ENCODE peak calls at places on chromosomes 13 and 19, in seven cellular contexts. J, H, B, C, N, V and Y are unnamed samples.

GRCh38 chr19:47529018-47529742 is 14.3 kb upstream of the NAPA start:
- DNase-seq in V (no peak), B (no peak), N (no peak), H (no peak), C (no peak), J (no peak), Y (no peak)

GRCh38 chr19:7500811-7501450 is 12.1 kb upstream of the PEX11G start:
- DNase-seq in H (no peak), N (peak), J (peak), B (peak), C (peak), V (no peak), Y (no peak)

GRCh38 chr13:30780338-30780981 is 45.1 kb downstream of the ALOX5AP start:
- DNase-seq in J (no peak), C (no peak), V (no peak), H (no peak), N (no peak), B (no peak), Y (no peak)

GRCh38 chr19:33191501-33191900 is 2.6 kb upstream of the LRP3 start:
- DNase-seq in N (no peak), V (no peak), C (no peak), H (no peak), J (no peak), B (no peak), Y (no peak)

GRCh38 chr13:104584481-104584880 is 1518.3 kb upstream of the SLC10A2 start:
- DNase-seq in H (no peak), B (no peak), V (no peak), N (no peak), J (no peak), C (no peak), Y (no peak)

GRCh38 chr19:19610376-19611240 is 7.9 kb downstream of the PBX4 start:
- DNase-seq in H (no peak), C (no peak), N (no peak), V (no peak), B (no peak), J (no peak), Y (no peak)

GRCh38 chr19:45104658-45105384 is 11.8 kb downstream of the PPP1R37 start:
- DNase-seq in H (no peak), V (no peak), N (peak), B (no peak), J (no peak), C (no peak), Y (no peak)

GRCh38 chr13:24187185-24187584 is 26.7 kb downstream of the SPATA13 start:
- DNase-seq in J (peak), V (no peak), C (peak), H (peak), B (no peak), N (peak), Y (no peak)

GRCh38 chr19:50178859-50179537 is 15.9 kb upstream of the IZUMO2 start:
- DNase-seq in C (peak), N (no peak), V (no peak), H (no peak), J (no peak), B (peak), Y (no peak)

GRCh38 chr13:57672168-57672567 is 40.6 kb downstream of the PCDH17 start:
- DNase-seq in B (no peak), H (no peak), C (no peak), J (no peak), V (no peak), N (no peak), Y (no peak)

GRCh38 chr13:72097568-72097967 is 230.6 kb upstream of the DACH1 start:
- DNase-seq in N (no peak), B (no peak), H (no peak), V (no peak), C (no peak), J (no peak), Y (no peak)